ENCODE peak calls at places on chromosomes 6 and 20, in five cellular contexts. One of them, this sample, is unnamed.

GRCh38 chr6:79330723-79331122 is 96.2 kb upstream of the HMGN3 start:
- DNase-seq in CD4-positive, CD25-positive, alpha-beta regulatory T cell: no peak
- DNase-seq in ascending aorta: no peak
- DNase-seq in A549: no peak
- DNase-seq in Peyer's patch: no peak
- DNase-seq in this sample: no peak

GRCh38 chr6:106496791-106497190 is 132.5 kb downstream of the RTN4IP1 start:
- DNase-seq in CD4-positive, CD25-positive, alpha-beta regulatory T cell: no peak
- DNase-seq in ascending aorta: no peak
- DNase-seq in A549: no peak
- DNase-seq in Peyer's patch: no peak
- DNase-seq in this sample: no peak

GRCh38 chr6:49327005-49327404 is 136.0 kb downstream of the MMUT start:
- DNase-seq in CD4-positive, CD25-positive, alpha-beta regulatory T cell: no peak
- DNase-seq in ascending aorta: no peak
- DNase-seq in A549: no peak
- DNase-seq in Peyer's patch: no peak
- DNase-seq in this sample: no peak

GRCh38 chr6:11007715-11008608 is 36.1 kb downstream of the ELOVL2 start:
- DNase-seq in CD4-positive, CD25-positive, alpha-beta regulatory T cell: no peak
- DNase-seq in ascending aorta: no peak
- DNase-seq in A549: peak; percentile 19
- DNase-seq in Peyer's patch: no peak
- DNase-seq in this sample: no peak

GRCh38 chr6:75633045-75633444 is 31.4 kb downstream of the SENP6 start:
- DNase-seq in CD4-positive, CD25-positive, alpha-beta regulatory T cell: no peak
- DNase-seq in ascending aorta: no peak
- DNase-seq in A549: no peak
- DNase-seq in Peyer's patch: no peak
- DNase-seq in this sample: no peak

GRCh38 chr6:16130437-16130891 is 1.6 kb downstream of the MYLIP start:
- DNase-seq in CD4-positive, CD25-positive, alpha-beta regulatory T cell: no peak
- DNase-seq in ascending aorta: no peak
- DNase-seq in A549: no peak
- DNase-seq in Peyer's patch: peak; percentile 27
- DNase-seq in this sample: peak; percentile 9

GRCh38 chr6:30793521-30794194 is 49.3 kb upstream of the IER3 start:
- DNase-seq in CD4-positive, CD25-positive, alpha-beta regulatory T cell: peak; percentile 59
- DNase-seq in ascending aorta: no peak
- DNase-seq in A549: no peak
- DNase-seq in Peyer's patch: no peak
- DNase-seq in this sample: no peak

GRCh38 chr6:14207493-14207892 is 89.9 kb downstream of the CD83 start:
- DNase-seq in CD4-positive, CD25-positive, alpha-beta regulatory T cell: no peak
- DNase-seq in ascending aorta: no peak
- DNase-seq in A549: no peak
- DNase-seq in Peyer's patch: no peak
- DNase-seq in this sample: no peak

GRCh38 chr6:151209071-151209831 is 30.5 kb upstream of the AKAP12 start:
- DNase-seq in CD4-positive, CD25-positive, alpha-beta regulatory T cell: no peak
- DNase-seq in ascending aorta: no peak
- DNase-seq in A549: peak; percentile 15
- DNase-seq in Peyer's patch: no peak
- DNase-seq in this sample: no peak

GRCh38 chr20:22559711-22560305 is 24.6 kb downstream of the FOXA2 start:
- DNase-seq in CD4-positive, CD25-positive, alpha-beta regulatory T cell: no peak
- DNase-seq in ascending aorta: no peak
- DNase-seq in A549: no peak
- DNase-seq in Peyer's patch: no peak
- DNase-seq in this sample: no peak

GRCh38 chr6:158418501-158418900 is 106.2 kb downstream of the TULP4 start:
- DNase-seq in CD4-positive, CD25-positive, alpha-beta regulatory T cell: no peak
- DNase-seq in ascending aorta: no peak
- DNase-seq in A549: no peak
- DNase-seq in Peyer's patch: no peak
- DNase-seq in this sample: no peak

GRCh38 chr6:111754423-111754822 is 118.8 kb downstream of the FYN start:
- DNase-seq in CD4-positive, CD25-positive, alpha-beta regulatory T cell: no peak
- DNase-seq in ascending aorta: no peak
- DNase-seq in A549: no peak
- DNase-seq in Peyer's patch: no peak
- DNase-seq in this sample: no peak

GRCh38 chr20:17614812-17615644 is 45.2 kb downstream of the DSTN start:
- DNase-seq in CD4-positive, CD25-positive, alpha-beta regulatory T cell: no peak
- DNase-seq in ascending aorta: no peak
- DNase-seq in A549: no peak
- DNase-seq in Peyer's patch: peak; percentile 13
- DNase-seq in this sample: no peak

GRCh38 chr6:44223471-44224153 is at the start of gene SLC29A1:
- DNase-seq in CD4-positive, CD25-positive, alpha-beta regulatory T cell: peak; percentile 82
- DNase-seq in ascending aorta: no peak
- DNase-seq in A549: peak; percentile 76
- DNase-seq in Peyer's patch: peak; percentile 82
- DNase-seq in this sample: peak; percentile 65

GRCh38 chr6:13453771-13454251 is 33.6 kb downstream of the GFOD1 start:
- DNase-seq in CD4-positive, CD25-positive, alpha-beta regulatory T cell: no peak
- DNase-seq in ascending aorta: no peak
- DNase-seq in A549: peak; percentile 6
- DNase-seq in Peyer's patch: no peak
- DNase-seq in this sample: no peak

GRCh38 chr6:129276461-129276860 is 393.5 kb downstream of the LAMA2 start:
- DNase-seq in CD4-positive, CD25-positive, alpha-beta regulatory T cell: no peak
- DNase-seq in ascending aorta: no peak
- DNase-seq in A549: no peak
- DNase-seq in Peyer's patch: no peak
- DNase-seq in this sample: no peak

GRCh38 chr6:42520786-42521607 is 42.8 kb upstream of the UBR2 start:
- DNase-seq in CD4-positive, CD25-positive, alpha-beta regulatory T cell: no peak
- DNase-seq in ascending aorta: no peak
- DNase-seq in A549: no peak
- DNase-seq in Peyer's patch: no peak
- DNase-seq in this sample: no peak

GRCh38 chr6:158815915-158816314 is 3.3 kb downstream of the EZR start:
- DNase-seq in CD4-positive, CD25-positive, alpha-beta regulatory T cell: no peak
- DNase-seq in ascending aorta: no peak
- DNase-seq in A549: no peak
- DNase-seq in Peyer's patch: peak; percentile 13
- DNase-seq in this sample: no peak

DNA sequence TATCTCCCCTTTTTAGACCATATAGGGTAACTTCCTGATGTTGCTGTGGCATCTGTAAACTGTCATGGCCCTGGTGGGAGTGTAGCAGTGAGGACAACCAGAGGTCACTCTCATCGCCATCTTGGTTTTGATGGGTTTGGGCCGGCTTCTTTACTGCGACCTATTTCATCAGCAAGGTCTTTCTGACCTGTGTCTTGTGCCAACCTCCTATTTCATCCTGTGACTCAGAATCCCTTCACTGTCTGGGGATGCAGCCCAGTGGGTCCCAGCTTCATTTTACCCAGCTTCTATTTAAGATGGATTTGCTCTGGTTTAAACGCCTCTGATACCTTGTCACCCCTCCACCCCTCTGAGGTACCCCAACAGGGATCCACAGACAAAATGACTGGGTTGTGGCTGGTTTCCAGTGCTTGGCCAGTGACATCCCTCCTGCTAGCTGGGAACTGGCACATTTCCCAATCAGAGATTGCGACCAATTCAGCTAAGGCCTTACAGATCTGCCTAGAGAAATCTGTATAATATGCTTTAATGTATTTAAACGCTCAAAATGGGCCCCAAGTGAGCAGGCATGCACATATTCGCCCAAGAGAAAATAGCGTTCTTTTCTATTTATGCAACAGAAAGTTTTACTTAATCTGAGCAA is 315.6 kb upstream of the QKI start:
- DNase-seq in CD4-positive, CD25-positive, alpha-beta regulatory T cell: no peak
- DNase-seq in ascending aorta: no peak
- DNase-seq in A549: no peak
- DNase-seq in Peyer's patch: no peak
- DNase-seq in this sample: no peak
- H3K27ac ChIP-seq in CD4-positive, CD25-positive, alpha-beta regulatory T cell: no peak overlapping the region
- H3K27ac ChIP-seq in ascending aorta: no peak overlapping the region
- H3K27ac ChIP-seq in A549: no peak overlapping the region
- H3K27ac ChIP-seq in Peyer's patch: no peak overlapping the region
- H3K27ac ChIP-seq in this sample: no peak overlapping the region

GRCh38 chr20:1567392-1568165 is 10.1 kb upstream of the SIRPD start:
- DNase-seq in CD4-positive, CD25-positive, alpha-beta regulatory T cell: no peak
- DNase-seq in ascending aorta: no peak
- DNase-seq in A549: no peak
- DNase-seq in Peyer's patch: no peak
- DNase-seq in this sample: no peak

GRCh38 chr20:1568166-1568490 is 10.6 kb upstream of the SIRPD start:
- DNase-seq in CD4-positive, CD25-positive, alpha-beta regulatory T cell: no peak
- DNase-seq in ascending aorta: no peak
- DNase-seq in A549: no peak
- DNase-seq in Peyer's patch: no peak
- DNase-seq in this sample: no peak

GRCh38 chr20:1565461-1565860 is 8.0 kb upstream of the SIRPD start:
- DNase-seq in CD4-positive, CD25-positive, alpha-beta regulatory T cell: no peak
- DNase-seq in ascending aorta: no peak
- DNase-seq in A549: no peak
- DNase-seq in Peyer's patch: no peak
- DNase-seq in this sample: no peak

GRCh38 chr20:1569417-1569861 is 11.9 kb upstream of the SIRPD start:
- DNase-seq in CD4-positive, CD25-positive, alpha-beta regulatory T cell: no peak
- DNase-seq in ascending aorta: no peak
- DNase-seq in A549: peak; percentile 56
- DNase-seq in Peyer's patch: no peak
- DNase-seq in this sample: no peak

DNA sequence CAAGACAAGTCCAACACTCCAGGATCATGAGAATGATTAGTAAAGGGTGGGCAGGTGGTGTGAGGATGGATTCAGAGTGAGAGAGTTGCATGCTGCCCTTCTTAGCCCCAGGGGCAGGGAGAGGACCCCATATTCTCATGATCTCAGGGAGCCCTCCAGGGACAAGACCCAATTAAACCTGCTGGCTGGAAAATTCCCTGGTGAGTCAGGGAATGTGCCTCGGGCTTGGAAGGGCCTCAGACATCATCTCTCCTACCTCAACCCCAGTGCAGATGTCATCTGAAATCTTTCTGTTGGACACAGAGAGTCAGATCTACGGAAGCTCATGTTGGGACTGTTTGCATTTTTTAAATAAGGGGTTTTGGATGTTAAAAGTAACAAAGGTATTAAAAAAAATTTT is 9.2 kb upstream of the SIRPD start:
- DNase-seq in CD4-positive, CD25-positive, alpha-beta regulatory T cell: no peak
- DNase-seq in ascending aorta: no peak
- DNase-seq in A549: no peak
- DNase-seq in Peyer's patch: no peak
- DNase-seq in this sample: no peak
- H3K27ac ChIP-seq in CD4-positive, CD25-positive, alpha-beta regulatory T cell: no peak overlapping the region
- H3K27ac ChIP-seq in ascending aorta: no peak overlapping the region
- H3K27ac ChIP-seq in A549: no peak overlapping the region
- H3K27ac ChIP-seq in Peyer's patch: no peak overlapping the region
- H3K27ac ChIP-seq in this sample: no peak overlapping the region

DNA sequence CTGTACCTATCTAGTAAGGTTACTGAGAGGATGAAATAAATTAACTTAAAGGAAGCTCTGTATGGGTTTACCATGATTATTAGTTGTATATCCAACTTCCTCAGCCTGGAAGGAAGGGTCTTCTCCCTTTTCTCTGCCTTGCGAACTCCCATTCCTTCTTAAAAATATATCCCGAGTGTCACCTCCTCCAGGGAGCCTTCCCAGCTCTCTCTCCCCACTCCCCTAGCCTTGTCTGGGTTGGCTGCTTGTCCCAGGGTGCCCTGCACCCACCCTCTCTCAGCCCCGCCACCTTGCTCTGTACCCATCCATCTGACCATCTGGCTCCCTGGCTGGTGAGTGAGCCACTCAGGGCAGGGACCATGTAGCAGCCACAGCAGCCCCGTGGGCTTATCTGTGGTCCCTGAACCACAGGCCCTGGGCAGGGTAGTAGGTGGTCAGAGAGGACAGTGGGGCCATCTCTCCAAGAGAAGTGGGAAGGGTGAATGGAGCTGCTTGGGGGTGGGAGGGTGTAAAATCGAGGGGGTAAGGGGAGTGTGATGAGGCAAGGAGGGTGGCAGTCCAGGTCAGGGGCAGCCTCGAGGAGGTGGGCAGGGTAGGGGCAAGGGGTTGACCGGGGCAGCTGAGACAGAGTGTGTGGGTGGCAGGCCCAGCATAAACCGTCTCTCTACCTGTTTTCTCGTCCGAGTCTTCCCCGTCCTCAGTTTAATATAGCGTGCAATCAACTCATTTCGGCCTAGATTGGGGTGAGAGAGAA is 12.8 kb downstream of the TEAD3 start:
- DNase-seq in CD4-positive, CD25-positive, alpha-beta regulatory T cell: no peak
- DNase-seq in ascending aorta: no peak
- DNase-seq in A549: no peak
- DNase-seq in Peyer's patch: no peak
- DNase-seq in this sample: no peak
- H3K27ac ChIP-seq in CD4-positive, CD25-positive, alpha-beta regulatory T cell: no peak overlapping the region
- H3K27ac ChIP-seq in ascending aorta: peak overlapping the region; percentile 90
- H3K27ac ChIP-seq in A549: no peak overlapping the region
- H3K27ac ChIP-seq in Peyer's patch: no peak overlapping the region
- H3K27ac ChIP-seq in this sample: no peak overlapping the region

GRCh38 chr6:26311012-26311384 is 54.0 kb upstream of the BTN3A2 start:
- DNase-seq in CD4-positive, CD25-positive, alpha-beta regulatory T cell: peak; percentile 51
- DNase-seq in ascending aorta: no peak
- DNase-seq in A549: no peak
- DNase-seq in Peyer's patch: peak; percentile 35
- DNase-seq in this sample: no peak

GRCh38 chr6:26309731-26310142 is 55.3 kb upstream of the BTN3A2 start:
- DNase-seq in CD4-positive, CD25-positive, alpha-beta regulatory T cell: no peak
- DNase-seq in ascending aorta: no peak
- DNase-seq in A549: no peak
- DNase-seq in Peyer's patch: no peak
- DNase-seq in this sample: no peak

GRCh38 chr6:26312501-26313390 is 52.3 kb upstream of the BTN3A2 start:
- DNase-seq in CD4-positive, CD25-positive, alpha-beta regulatory T cell: peak; percentile 88
- DNase-seq in ascending aorta: peak; percentile 39
- DNase-seq in A549: no peak
- DNase-seq in Peyer's patch: peak; percentile 84
- DNase-seq in this sample: peak; percentile 81

GRCh38 chr6:26312096-26312463 is 52.9 kb upstream of the BTN3A2 start:
- DNase-seq in CD4-positive, CD25-positive, alpha-beta regulatory T cell: no peak
- DNase-seq in ascending aorta: no peak
- DNase-seq in A549: no peak
- DNase-seq in Peyer's patch: no peak
- DNase-seq in this sample: no peak

DNA sequence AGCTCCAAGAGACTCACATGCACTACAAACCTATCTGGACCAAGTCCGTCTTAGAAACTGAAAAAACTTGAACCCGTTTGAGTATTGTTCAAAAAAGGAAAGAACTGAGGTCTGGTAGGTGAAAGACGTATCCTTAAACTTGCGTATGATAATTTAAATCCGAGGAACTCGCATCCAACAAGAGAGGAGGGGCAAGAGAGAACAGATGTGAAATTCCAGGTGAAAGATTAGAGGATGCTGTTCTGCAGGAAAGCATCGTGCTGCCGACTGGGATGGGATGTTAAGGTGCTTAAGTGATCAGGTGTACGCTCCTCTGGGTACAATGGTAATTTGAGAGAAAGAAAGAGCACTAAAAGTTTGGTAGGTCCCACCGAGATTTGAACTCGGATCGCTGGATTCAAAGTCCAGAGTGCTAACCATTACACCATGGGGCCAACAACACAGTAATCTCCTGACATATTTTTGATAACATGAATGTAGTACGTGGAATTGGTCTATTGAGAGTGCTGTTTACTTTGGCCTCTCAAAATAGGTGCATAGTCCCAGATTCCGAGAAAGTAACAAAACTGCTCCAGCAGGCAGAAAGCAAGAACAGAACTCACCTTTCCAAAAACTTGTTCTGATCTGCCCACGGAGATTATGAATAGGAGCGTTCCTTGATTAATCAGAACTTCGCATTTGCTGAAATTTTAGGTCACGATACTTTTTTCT is 53.5 kb upstream of the BTN3A2 start:
- DNase-seq in CD4-positive, CD25-positive, alpha-beta regulatory T cell: peak; percentile 75
- DNase-seq in ascending aorta: no peak
- DNase-seq in A549: no peak
- DNase-seq in Peyer's patch: no peak
- DNase-seq in this sample: no peak
- H3K27ac ChIP-seq in CD4-positive, CD25-positive, alpha-beta regulatory T cell: peak overlapping the region; percentile 56
- H3K27ac ChIP-seq in ascending aorta: peak overlapping the region; percentile 30
- H3K27ac ChIP-seq in A549: peak overlapping the region; percentile 55
- H3K27ac ChIP-seq in Peyer's patch: peak overlapping the region; percentile 0
- H3K27ac ChIP-seq in this sample: no peak overlapping the region

This sample was measured in neuronal stem cell.